ENCODE peak calls at places on chromosomes 13 and 19, in four cellular contexts. V is H1, Q is HepG2, L is K562. E is an unnamed sample.

GRCh38 chr19:18397242-18398202 is at the start of gene LRRC25:
- DNase-seq in V (no peak), Q (no peak), L (peak; percentile 75), E (no peak)

GRCh38 chr13:99605417-99606321 is 104.4 kb downstream of the TM9SF2 start:
- DNase-seq in V (no peak), Q (peak; percentile 78), L (peak; percentile 32), E (peak; percentile 72)

GRCh38 chr19:1410136-1410786 is 2.9 kb downstream of the DAZAP1 start:
- DNase-seq in V (no peak), Q (no peak), L (peak; percentile 60), E (peak; percentile 35)

GRCh38 chr19:6086081-6086858 is 24.0 kb downstream of the RFX2 start:
- DNase-seq in V (no peak), Q (no peak), L (no peak), E (peak; percentile 70)

GRCh38 chr13:89136678-89137077 is 1465.5 kb downstream of the SLITRK5 start:
- DNase-seq in V (no peak), Q (no peak), L (no peak), E (no peak)

GRCh38 chr19:1862424-1863307 is 713 bp downstream of the KLF16 start:
- DNase-seq in V (no peak), Q (no peak), L (peak; percentile 84), E (no peak)

GRCh38 chr13:30422056-30422914 is at the start of gene UBE2L5:
- DNase-seq in V (no peak), Q (peak; percentile 23), L (peak; percentile 74), E (peak; percentile 65)

GRCh38 chr19:52270266-52270885 is 989 bp downstream of the ZNF766 start:
- DNase-seq in V (no peak), Q (no peak), L (no peak), E (no peak)

DNA sequence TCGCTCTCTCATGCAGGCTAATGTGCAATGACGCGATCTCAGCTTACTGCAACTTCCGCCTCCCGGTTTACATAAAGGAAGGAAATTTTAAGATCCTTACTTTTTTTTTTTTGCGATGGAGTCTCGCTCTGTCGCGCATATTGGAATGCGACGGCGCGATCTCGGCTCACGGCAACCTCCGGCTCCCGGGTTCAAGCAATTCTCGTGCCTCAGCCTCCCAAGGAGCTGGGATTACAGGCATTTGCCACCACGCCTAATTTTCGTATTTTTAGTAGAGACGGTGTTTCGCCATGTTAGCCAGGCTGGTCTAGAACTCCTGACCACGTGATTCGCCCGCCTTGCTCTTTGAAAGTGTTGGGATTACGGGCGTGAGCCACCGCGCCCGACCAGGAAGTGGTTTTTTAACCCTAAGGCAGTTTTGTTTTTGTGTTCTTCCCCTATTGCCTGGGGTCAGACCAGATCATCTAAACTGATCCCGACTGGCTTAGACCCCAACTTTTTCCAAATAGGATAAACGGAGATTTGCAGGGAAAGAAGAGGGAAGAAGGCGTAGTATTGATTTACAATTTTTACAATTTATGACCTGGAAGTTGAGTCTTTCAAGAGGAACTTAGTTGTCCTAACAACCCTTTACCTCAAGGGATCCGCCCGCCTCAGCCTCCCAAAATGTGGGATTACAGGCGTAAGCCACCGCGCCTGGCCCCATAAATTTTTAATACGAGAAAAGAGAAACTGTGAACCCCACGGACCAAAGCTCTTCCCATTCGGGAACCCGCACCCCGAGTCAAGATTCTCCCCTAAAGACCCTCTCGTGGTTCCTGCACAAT is 142.0 kb downstream of the ZNF737 start:
- DNase-seq in V (no peak), Q (no peak), L (peak; percentile 27), E (no peak)
- H3K4me2 ChIP-seq in V (peak overlapping the region; percentile 70), Q (no peak overlapping the region), L (no peak overlapping the region), E (peak overlapping the region; percentile 45)

GRCh38 chr19:14474827-14475226 is 327 bp downstream of the PTGER1 start:
- DNase-seq in V (no peak), Q (no peak), L (no peak), E (no peak)
- H3K9ac ChIP-seq in V (no peak overlapping the region), Q (no peak overlapping the region), L (peak overlapping the region; percentile 87), E (no peak overlapping the region)

GRCh38 chr19:47020132-47020805 is 632 bp downstream of the NPAS1 start:
- DNase-seq in V (no peak), Q (no peak), L (no peak), E (no peak)

GRCh38 chr19:47019431-47020041 is at the start of gene NPAS1:
- DNase-seq in V (no peak), Q (no peak), L (peak; percentile 40), E (no peak)

GRCh38 chr19:47020992-47021496 is 1.4 kb downstream of the NPAS1 start:
- DNase-seq in V (no peak), Q (no peak), L (peak; percentile 37), E (no peak)

GRCh38 chr19:47021536-47022139 is 2.0 kb downstream of the NPAS1 start:
- DNase-seq in V (no peak), Q (no peak), L (no peak), E (no peak)

GRCh38 chr19:47018923-47019322 is 714 bp upstream of the NPAS1 start:
- DNase-seq in V (no peak), Q (no peak), L (no peak), E (no peak)
- TF ChIP-seq JUN in V (no peak), Q (no peak), L (no peak), E (no peak)

DNA sequence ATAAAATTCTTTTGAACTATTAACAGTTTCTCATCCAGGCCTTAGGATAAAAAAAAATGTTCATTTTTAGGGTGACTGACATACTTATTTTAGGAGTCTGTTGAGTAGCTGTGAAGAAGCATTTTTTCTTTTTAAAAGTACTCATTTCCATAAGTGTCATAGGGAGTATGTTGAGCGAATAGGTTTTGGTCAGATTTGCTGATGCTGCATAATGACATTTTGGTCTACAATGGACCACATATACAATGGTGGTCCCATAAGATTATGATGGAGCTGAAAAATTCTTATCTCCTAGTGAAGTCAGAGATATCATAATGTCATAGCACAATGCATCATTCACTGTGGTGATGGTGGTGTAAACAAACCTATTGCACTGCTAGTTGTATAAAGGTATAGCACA is 17.4 kb downstream of the NBEA start:
- DNase-seq in V (no peak), Q (no peak), L (no peak), E (no peak)
- H3K4me2 ChIP-seq in V (no peak overlapping the region), Q (no peak overlapping the region), L (no peak overlapping the region), E (no peak overlapping the region)

GRCh38 chr19:48419158-48419920 is 25.9 kb downstream of the GRIN2D start:
- DNase-seq in V (peak; percentile 49), Q (no peak), L (peak; percentile 64), E (peak; percentile 41)
- H3K9ac ChIP-seq in V (no peak overlapping the region), Q (no peak overlapping the region), L (peak overlapping the region; percentile 54), E (no peak overlapping the region)

GRCh38 chr19:50315773-50316448 is 13.3 kb downstream of the KCNC3 start:
- DNase-seq in V (no peak), Q (no peak), L (peak; percentile 72), E (no peak)
- TF ChIP-seq JUN in V (no peak), Q (no peak), L (no peak), E (no peak)

GRCh38 chr13:52053460-52053859 is 29.0 kb downstream of the UTP14C start:
- DNase-seq in V (no peak), Q (no peak), L (no peak), E (no peak)
- H3K4me2 ChIP-seq in V (no peak overlapping the region), Q (no peak overlapping the region), L (no peak overlapping the region), E (no peak overlapping the region)

GRCh38 chr19:23822735-23823134 is 64.0 kb upstream of the ZNF681 start:
- DNase-seq in V (no peak), Q (no peak), L (no peak), E (no peak)

DNA sequence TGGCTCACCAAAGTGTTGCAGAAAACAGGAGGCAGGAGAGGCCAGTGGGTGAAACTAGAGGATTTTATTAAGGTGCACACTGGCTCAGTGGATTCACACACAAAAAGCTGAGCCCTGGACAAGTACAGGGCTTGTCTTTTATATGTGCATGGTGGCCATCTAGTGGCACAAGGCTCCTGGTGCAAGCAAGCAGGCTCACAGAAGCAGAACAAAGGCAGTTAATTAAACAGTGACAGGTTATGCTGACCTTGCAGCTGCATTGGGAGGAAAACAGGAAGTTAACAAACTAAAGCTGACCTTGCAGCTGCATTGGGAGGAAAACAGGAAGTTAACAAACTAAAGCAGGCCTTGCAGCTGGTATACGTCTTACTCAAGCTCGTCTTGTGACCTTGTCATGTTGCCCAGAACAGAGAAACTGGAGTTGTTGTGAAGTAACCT is 65.3 kb upstream of the ZNF681 start:
- DNase-seq in V (peak; percentile 34), Q (peak; percentile 9), L (peak; percentile 62), E (no peak)
- H3K9ac ChIP-seq in V (no peak overlapping the region), Q (no peak overlapping the region), L (no peak overlapping the region), E (no peak overlapping the region)

DNA sequence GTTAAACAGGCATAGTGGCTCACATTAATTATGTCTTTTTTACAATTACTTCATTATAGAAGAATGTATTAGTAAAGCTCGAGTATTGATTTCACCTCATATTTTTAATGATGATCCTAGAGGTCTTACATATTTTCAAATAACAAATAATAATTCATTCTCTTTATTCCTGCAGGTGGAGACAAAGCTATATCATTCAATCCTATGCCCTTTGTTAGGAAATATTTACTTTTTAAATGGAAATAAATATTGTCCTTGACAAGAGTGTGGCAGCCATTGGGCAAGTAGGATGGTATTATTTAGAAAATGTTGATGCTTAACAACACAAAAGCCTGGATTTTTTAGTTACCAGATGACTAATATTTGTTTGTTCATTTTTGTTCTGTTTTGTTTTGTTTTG is 127.6 kb downstream of the COG6 start:
- DNase-seq in V (no peak), Q (no peak), L (no peak), E (peak; percentile 80)
- TF ChIP-seq JUN in V (no peak), Q (no peak), L (no peak), E (no peak)

E was measured in endothelial cell of umbilical vein.